ENCODE peak calls at places on chromosomes 13 and 19, in nine cellular contexts. One of them, this sample, is unnamed.

GRCh38 chr19:30222428-30222873 is 149.7 kb upstream of the ZNF536 start:
- DNase-seq in pancreas: no peak
- DNase-seq in nephron progenitor cell: peak; percentile 77
- DNase-seq in fibroblast of pulmonary artery: no peak
- DNase-seq in uterus: no peak
- DNase-seq in upper lobe of left lung: peak; percentile 87
- DNase-seq in epithelial cell of esophagus: no peak
- DNase-seq in omental fat pad: no peak
- DNase-seq in CD4-positive, alpha-beta T cell: no peak
- DNase-seq in this sample: no peak

GRCh38 chr19:4225902-4226301 is 3.4 kb upstream of the EBI3 start:
- DNase-seq in pancreas: no peak
- DNase-seq in nephron progenitor cell: no peak
- DNase-seq in fibroblast of pulmonary artery: no peak
- DNase-seq in uterus: no peak
- DNase-seq in upper lobe of left lung: no peak
- DNase-seq in epithelial cell of esophagus: no peak
- DNase-seq in omental fat pad: no peak
- DNase-seq in CD4-positive, alpha-beta T cell: no peak
- DNase-seq in this sample: no peak

GRCh38 chr13:20303636-20304035 is 71.5 kb upstream of the GJB6 start:
- DNase-seq in pancreas: no peak
- DNase-seq in nephron progenitor cell: no peak
- DNase-seq in fibroblast of pulmonary artery: no peak
- DNase-seq in uterus: no peak
- DNase-seq in upper lobe of left lung: no peak
- DNase-seq in epithelial cell of esophagus: peak; percentile 42
- DNase-seq in omental fat pad: no peak
- DNase-seq in CD4-positive, alpha-beta T cell: no peak
- DNase-seq in this sample: no peak

GRCh38 chr19:40640744-40641143 is 39.6 kb downstream of the LTBP4 start:
- DNase-seq in pancreas: no peak
- DNase-seq in nephron progenitor cell: no peak
- DNase-seq in fibroblast of pulmonary artery: peak; percentile 44
- DNase-seq in uterus: peak; percentile 53
- DNase-seq in upper lobe of left lung: no peak
- DNase-seq in epithelial cell of esophagus: no peak
- DNase-seq in omental fat pad: no peak
- DNase-seq in CD4-positive, alpha-beta T cell: peak; percentile 40
- DNase-seq in this sample: no peak

GRCh38 chr19:47608074-47608907 is 643 bp upstream of the BICRA start:
- DNase-seq in pancreas: peak; percentile 98
- DNase-seq in nephron progenitor cell: peak; percentile 97
- DNase-seq in fibroblast of pulmonary artery: peak; percentile 93
- DNase-seq in uterus: peak; percentile 96
- DNase-seq in upper lobe of left lung: peak; percentile 99
- DNase-seq in epithelial cell of esophagus: peak; percentile 95
- DNase-seq in omental fat pad: peak; percentile 85
- DNase-seq in CD4-positive, alpha-beta T cell: peak; percentile 95
- DNase-seq in this sample: peak; percentile 99

GRCh38 chr19:45173816-45174215 is 4.2 kb downstream of the TRAPPC6A start:
- DNase-seq in pancreas: no peak
- DNase-seq in nephron progenitor cell: no peak
- DNase-seq in fibroblast of pulmonary artery: no peak
- DNase-seq in uterus: no peak
- DNase-seq in upper lobe of left lung: no peak
- DNase-seq in epithelial cell of esophagus: no peak
- DNase-seq in omental fat pad: no peak
- DNase-seq in CD4-positive, alpha-beta T cell: no peak
- DNase-seq in this sample: no peak

GRCh38 chr13:21175656-21176194 is 627 bp downstream of the SKA3 start:
- DNase-seq in pancreas: no peak
- DNase-seq in nephron progenitor cell: no peak
- DNase-seq in fibroblast of pulmonary artery: peak; percentile 42
- DNase-seq in uterus: no peak
- DNase-seq in upper lobe of left lung: no peak
- DNase-seq in epithelial cell of esophagus: no peak
- DNase-seq in omental fat pad: no peak
- DNase-seq in CD4-positive, alpha-beta T cell: no peak
- DNase-seq in this sample: no peak

GRCh38 chr19:52343548-52343947 is 7.5 kb downstream of the ZNF610 start:
- DNase-seq in pancreas: peak; percentile 44
- DNase-seq in nephron progenitor cell: peak; percentile 46
- DNase-seq in fibroblast of pulmonary artery: peak; percentile 38
- DNase-seq in uterus: peak; percentile 36
- DNase-seq in upper lobe of left lung: no peak
- DNase-seq in epithelial cell of esophagus: peak; percentile 20
- DNase-seq in omental fat pad: peak; percentile 25
- DNase-seq in CD4-positive, alpha-beta T cell: peak; percentile 9
- DNase-seq in this sample: no peak

GRCh38 chr13:109393045-109393444 is 393.3 kb downstream of the IRS2 start:
- DNase-seq in pancreas: no peak
- DNase-seq in nephron progenitor cell: no peak
- DNase-seq in fibroblast of pulmonary artery: no peak
- DNase-seq in uterus: no peak
- DNase-seq in upper lobe of left lung: no peak
- DNase-seq in epithelial cell of esophagus: no peak
- DNase-seq in omental fat pad: no peak
- DNase-seq in CD4-positive, alpha-beta T cell: no peak
- DNase-seq in this sample: no peak
- TF ChIP-seq CTCF in pancreas: no peak
- TF ChIP-seq CTCF in nephron progenitor cell: no peak
- TF ChIP-seq CTCF in fibroblast of pulmonary artery: no peak
- TF ChIP-seq CTCF in uterus: no peak
- TF ChIP-seq CTCF in upper lobe of left lung: no peak
- TF ChIP-seq CTCF in epithelial cell of esophagus: no peak
- TF ChIP-seq CTCF in omental fat pad: no peak
- TF ChIP-seq CTCF in CD4-positive, alpha-beta T cell: no peak
- TF ChIP-seq CTCF in this sample: no peak

DNA sequence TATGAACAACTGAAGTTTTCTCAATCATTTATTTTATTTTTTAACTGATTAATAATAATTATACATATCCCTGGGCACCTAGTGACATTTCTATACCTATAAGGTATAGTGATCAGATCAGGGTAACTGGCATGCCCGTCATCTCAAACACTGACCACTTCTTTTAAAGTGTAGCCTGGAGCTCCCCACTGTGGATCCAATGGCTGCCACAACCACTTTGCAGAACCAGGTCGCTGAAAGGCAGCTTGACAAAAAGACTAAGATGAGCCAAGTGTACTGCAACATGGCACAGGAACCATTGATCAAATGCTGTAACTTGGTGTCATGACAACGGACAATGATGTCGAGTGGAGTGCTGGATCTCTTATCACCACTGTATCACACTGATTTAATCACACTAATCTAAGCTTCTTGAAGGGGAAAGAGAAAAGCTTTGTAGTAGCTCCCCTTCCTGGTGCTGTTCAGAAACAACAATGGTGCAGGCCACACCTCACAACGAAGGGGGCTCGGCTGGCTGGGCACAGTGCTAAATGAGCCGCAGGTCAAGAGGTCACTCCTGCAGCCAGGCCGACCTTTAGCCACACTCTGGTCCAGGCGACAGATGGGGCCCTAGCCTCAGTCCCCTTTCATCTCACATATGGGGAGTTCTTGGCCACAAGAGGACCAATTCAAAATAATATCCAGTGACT is 2.3 kb upstream of the TNFRSF19 start:
- DNase-seq in pancreas: no peak
- DNase-seq in nephron progenitor cell: peak; percentile 66
- DNase-seq in fibroblast of pulmonary artery: no peak
- DNase-seq in uterus: no peak
- DNase-seq in upper lobe of left lung: no peak
- DNase-seq in epithelial cell of esophagus: no peak
- DNase-seq in omental fat pad: no peak
- DNase-seq in CD4-positive, alpha-beta T cell: no peak
- DNase-seq in this sample: no peak
- TF ChIP-seq CTCF in pancreas: no peak
- TF ChIP-seq CTCF in nephron progenitor cell: no peak
- TF ChIP-seq CTCF in fibroblast of pulmonary artery: no peak
- TF ChIP-seq CTCF in uterus: no peak
- TF ChIP-seq CTCF in upper lobe of left lung: no peak
- TF ChIP-seq CTCF in epithelial cell of esophagus: no peak
- TF ChIP-seq CTCF in omental fat pad: no peak
- TF ChIP-seq CTCF in CD4-positive, alpha-beta T cell: no peak
- TF ChIP-seq CTCF in this sample: no peak

GRCh38 chr19:13085673-13086072 is 17.0 kb downstream of the LYL1 start:
- DNase-seq in pancreas: no peak
- DNase-seq in nephron progenitor cell: no peak
- DNase-seq in fibroblast of pulmonary artery: no peak
- DNase-seq in uterus: no peak
- DNase-seq in upper lobe of left lung: no peak
- DNase-seq in epithelial cell of esophagus: no peak
- DNase-seq in omental fat pad: no peak
- DNase-seq in CD4-positive, alpha-beta T cell: no peak
- DNase-seq in this sample: no peak

GRCh38 chr19:13083008-13083404 is 19.7 kb downstream of the LYL1 start:
- DNase-seq in pancreas: no peak
- DNase-seq in nephron progenitor cell: no peak
- DNase-seq in fibroblast of pulmonary artery: no peak
- DNase-seq in uterus: no peak
- DNase-seq in upper lobe of left lung: no peak
- DNase-seq in epithelial cell of esophagus: no peak
- DNase-seq in omental fat pad: no peak
- DNase-seq in CD4-positive, alpha-beta T cell: no peak
- DNase-seq in this sample: no peak

GRCh38 chr19:13083627-13084026 is 19.0 kb downstream of the LYL1 start:
- DNase-seq in pancreas: no peak
- DNase-seq in nephron progenitor cell: no peak
- DNase-seq in fibroblast of pulmonary artery: no peak
- DNase-seq in uterus: no peak
- DNase-seq in upper lobe of left lung: no peak
- DNase-seq in epithelial cell of esophagus: no peak
- DNase-seq in omental fat pad: no peak
- DNase-seq in CD4-positive, alpha-beta T cell: no peak
- DNase-seq in this sample: no peak

GRCh38 chr19:13079542-13079986 is 23.1 kb downstream of the LYL1 start:
- DNase-seq in pancreas: no peak
- DNase-seq in nephron progenitor cell: no peak
- DNase-seq in fibroblast of pulmonary artery: peak; percentile 42
- DNase-seq in uterus: peak; percentile 83
- DNase-seq in upper lobe of left lung: no peak
- DNase-seq in epithelial cell of esophagus: no peak
- DNase-seq in omental fat pad: no peak
- DNase-seq in CD4-positive, alpha-beta T cell: no peak
- DNase-seq in this sample: no peak

DNA sequence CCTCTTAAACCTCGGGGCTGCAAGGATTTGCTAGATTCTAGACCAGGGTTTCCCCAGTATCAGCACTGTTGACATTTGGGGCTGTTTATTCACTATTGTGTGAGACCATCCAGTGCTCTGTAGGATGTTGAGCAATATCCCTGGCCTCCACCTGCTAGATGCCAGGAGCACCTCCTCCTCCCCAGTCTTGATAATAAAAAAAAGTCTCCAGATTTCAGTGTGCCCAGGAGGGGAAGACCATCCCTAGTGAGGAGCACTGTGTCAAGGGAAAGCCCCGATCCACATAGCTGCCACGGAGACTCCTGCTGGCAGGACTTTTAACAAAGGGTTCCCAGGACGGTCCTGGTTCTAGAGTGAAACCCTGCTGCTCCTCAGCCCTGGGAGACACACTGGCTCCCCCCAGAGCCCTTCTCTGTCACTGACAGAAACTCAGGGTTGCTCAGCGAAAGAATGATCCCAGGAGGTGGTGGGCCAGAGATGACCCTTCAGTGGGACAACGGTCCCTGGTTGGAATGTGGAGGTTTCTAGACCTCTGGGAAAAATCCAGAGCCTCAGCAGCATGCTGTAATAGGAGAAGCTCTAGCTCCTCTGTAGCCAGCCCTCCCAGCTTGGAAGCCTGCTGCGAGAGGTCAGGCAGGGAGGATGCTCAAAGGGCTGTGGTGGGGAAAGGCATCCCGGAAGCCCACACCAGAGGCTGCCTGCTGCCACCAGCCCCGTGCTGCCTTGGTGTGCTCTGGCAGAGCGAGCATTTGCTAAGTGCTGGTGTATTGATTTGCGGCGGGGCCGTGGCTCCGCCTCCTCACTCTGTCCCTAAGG is 20.3 kb downstream of the LYL1 start:
- DNase-seq in pancreas: no peak
- DNase-seq in nephron progenitor cell: peak; percentile 61
- DNase-seq in fibroblast of pulmonary artery: peak; percentile 58
- DNase-seq in uterus: peak; percentile 62
- DNase-seq in upper lobe of left lung: no peak
- DNase-seq in epithelial cell of esophagus: no peak
- DNase-seq in omental fat pad: no peak
- DNase-seq in CD4-positive, alpha-beta T cell: no peak
- DNase-seq in this sample: peak; percentile 95
- TF ChIP-seq CTCF in pancreas: no peak
- TF ChIP-seq CTCF in nephron progenitor cell: peak; percentile 22
- TF ChIP-seq CTCF in fibroblast of pulmonary artery: peak; percentile 44
- TF ChIP-seq CTCF in uterus: peak; percentile 50
- TF ChIP-seq CTCF in upper lobe of left lung: no peak
- TF ChIP-seq CTCF in epithelial cell of esophagus: no peak
- TF ChIP-seq CTCF in omental fat pad: no peak
- TF ChIP-seq CTCF in CD4-positive, alpha-beta T cell: no peak
- TF ChIP-seq CTCF in this sample: peak; percentile 60

GRCh38 chr19:8526345-8527062 is 12.5 kb upstream of the ZNF414 start:
- DNase-seq in pancreas: peak; percentile 96
- DNase-seq in nephron progenitor cell: peak; percentile 98
- DNase-seq in fibroblast of pulmonary artery: peak; percentile 93
- DNase-seq in uterus: peak; percentile 92
- DNase-seq in upper lobe of left lung: peak; percentile 93
- DNase-seq in epithelial cell of esophagus: peak; percentile 69
- DNase-seq in omental fat pad: peak; percentile 86
- DNase-seq in CD4-positive, alpha-beta T cell: no peak
- DNase-seq in this sample: peak; percentile 98

GRCh38 chr19:8528500-8528899 is 14.5 kb upstream of the ZNF414 start:
- DNase-seq in pancreas: no peak
- DNase-seq in nephron progenitor cell: no peak
- DNase-seq in fibroblast of pulmonary artery: no peak
- DNase-seq in uterus: no peak
- DNase-seq in upper lobe of left lung: no peak
- DNase-seq in epithelial cell of esophagus: no peak
- DNase-seq in omental fat pad: no peak
- DNase-seq in CD4-positive, alpha-beta T cell: no peak
- DNase-seq in this sample: no peak

GRCh38 chr19:8529369-8530006 is 15.5 kb upstream of the ZNF414 start:
- DNase-seq in pancreas: no peak
- DNase-seq in nephron progenitor cell: no peak
- DNase-seq in fibroblast of pulmonary artery: no peak
- DNase-seq in uterus: no peak
- DNase-seq in upper lobe of left lung: no peak
- DNase-seq in epithelial cell of esophagus: no peak
- DNase-seq in omental fat pad: no peak
- DNase-seq in CD4-positive, alpha-beta T cell: no peak
- DNase-seq in this sample: no peak

GRCh38 chr19:8530061-8530679 is 16.2 kb upstream of the ZNF414 start:
- DNase-seq in pancreas: no peak
- DNase-seq in nephron progenitor cell: no peak
- DNase-seq in fibroblast of pulmonary artery: no peak
- DNase-seq in uterus: no peak
- DNase-seq in upper lobe of left lung: no peak
- DNase-seq in epithelial cell of esophagus: no peak
- DNase-seq in omental fat pad: no peak
- DNase-seq in CD4-positive, alpha-beta T cell: no peak
- DNase-seq in this sample: no peak

DNA sequence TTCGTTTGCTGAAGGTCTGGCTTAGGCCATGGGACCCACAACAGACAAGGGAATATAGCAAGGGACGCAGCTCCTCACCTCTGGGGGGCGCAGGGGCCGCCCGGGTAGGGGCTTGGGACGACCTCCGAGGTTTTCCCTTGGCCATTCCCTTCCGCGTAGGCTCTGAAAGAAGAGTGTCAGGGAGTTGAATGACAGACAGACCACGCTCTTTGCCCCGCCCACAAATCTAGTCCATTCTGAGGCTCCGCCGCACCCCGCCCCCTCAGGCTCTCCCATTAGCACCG is 11.4 kb upstream of the ZNF414 start:
- DNase-seq in pancreas: no peak
- DNase-seq in nephron progenitor cell: no peak
- DNase-seq in fibroblast of pulmonary artery: no peak
- DNase-seq in uterus: no peak
- DNase-seq in upper lobe of left lung: peak; percentile 90
- DNase-seq in epithelial cell of esophagus: no peak
- DNase-seq in omental fat pad: no peak
- DNase-seq in CD4-positive, alpha-beta T cell: no peak
- DNase-seq in this sample: no peak
- TF ChIP-seq CTCF in pancreas: no peak
- TF ChIP-seq CTCF in nephron progenitor cell: peak; percentile 48
- TF ChIP-seq CTCF in fibroblast of pulmonary artery: peak; percentile 13
- TF ChIP-seq CTCF in uterus: no peak
- TF ChIP-seq CTCF in upper lobe of left lung: no peak
- TF ChIP-seq CTCF in epithelial cell of esophagus: no peak
- TF ChIP-seq CTCF in omental fat pad: no peak
- TF ChIP-seq CTCF in CD4-positive, alpha-beta T cell: no peak
- TF ChIP-seq CTCF in this sample: peak; percentile 44

This sample was measured in osteocyte.